ENCODE peak calls at places on chromosomes 6 and 20, in six cellular contexts. H, X, L, G, P and D are unnamed samples.

GRCh38 chr20:43915209-43916072 is 789 bp downstream of the TOX2 start:
- DNase-seq in X (no peak), L (no peak), P (peak), H (no peak), G (peak), D (no peak)

GRCh38 chr6:46901747-46902362 is 19.9 kb downstream of the ADGRF5 start:
- DNase-seq in X (no peak), L (no peak), H (no peak), P (no peak), G (no peak), D (peak)

GRCh38 chr20:53226788-53227187 is 254.6 kb downstream of the TSHZ2 start:
- DNase-seq in X (no peak), G (no peak), P (no peak), L (no peak), H (no peak), D (no peak)

GRCh38 chr6:32082951-32083350 is 26.2 kb downstream of the TNXB start:
- DNase-seq in G (no peak), P (peak), H (peak), X (no peak), L (no peak), D (no peak)

GRCh38 chr6:10404799-10405524 is 9.9 kb downstream of the TFAP2A start:
- DNase-seq in H (no peak), L (no peak), G (no peak), P (no peak), X (no peak), D (no peak)

GRCh38 chr6:36697481-36697903 is at the start of gene RAB44:
- DNase-seq in H (no peak), L (no peak), G (no peak), P (no peak), X (no peak), D (no peak)

GRCh38 chr6:126919947-126920346 is 198.5 kb upstream of the RSPO3 start:
- DNase-seq in G (peak), H (no peak), L (no peak), X (no peak), P (no peak), D (no peak)

GRCh38 chr6:140921366-140922226 is 1211.1 kb upstream of the GJE1 start:
- DNase-seq in G (peak), H (peak), L (no peak), P (no peak), X (no peak), D (no peak)

GRCh38 chr20:24289737-24290481 is 179.5 kb upstream of the SYNDIG1 start:
- DNase-seq in G (no peak), H (no peak), L (no peak), X (no peak), P (no peak), D (no peak)

GRCh38 chr6:128725271-128726233 is 157.4 kb upstream of the LAMA2 start:
- DNase-seq in H (no peak), X (no peak), P (no peak), L (no peak), G (peak), D (peak)

GRCh38 chr20:3238616-3239025 is 369 bp downstream of the SLC4A11 start:
- DNase-seq in H (no peak), X (peak), P (peak), L (no peak), G (no peak), D (peak)

GRCh38 chr6:106411643-106412200 is 51.2 kb downstream of the CRYBG1 start:
- DNase-seq in P (no peak), H (peak), L (no peak), X (no peak), G (no peak), D (no peak)

GRCh38 chr6:145587342-145587741 is 148.0 kb downstream of the EPM2A start:
- DNase-seq in H (no peak), X (no peak), P (no peak), L (no peak), G (no peak), D (no peak)

GRCh38 chr6:113782641-113783040 is 74.5 kb upstream of the MARCKS start:
- DNase-seq in P (no peak), H (no peak), X (no peak), G (no peak), L (no peak), D (no peak)

GRCh38 chr6:82129814-82130213 is 117.7 kb downstream of the IBTK start:
- DNase-seq in L (no peak), H (no peak), G (no peak), P (no peak), X (no peak), D (no peak)

GRCh38 chr6:106551155-106551554 is 78.1 kb downstream of the RTN4IP1 start:
- DNase-seq in G (no peak), H (no peak), L (no peak), P (no peak), X (no peak), D (no peak)

GRCh38 chr6:150184850-150185480 is 42.1 kb downstream of the PPP1R14C start:
- DNase-seq in H (no peak), P (no peak), X (no peak), L (no peak), G (no peak), D (no peak)

GRCh38 chr6:157219201-157220200 is 103.8 kb downstream of the TMEM242 start:
- DNase-seq in P (no peak), X (no peak), L (no peak), H (no peak), G (peak), D (no peak)

GRCh38 chr20:54643761-54644160 is 168.4 kb downstream of the DOK5 start:
- DNase-seq in G (peak), L (no peak), P (no peak), X (no peak), H (no peak), D (no peak)

GRCh38 chr6:144855812-144856531 is 570.8 kb downstream of the UTRN start:
- DNase-seq in X (no peak), H (no peak), L (no peak), P (no peak), G (no peak), D (no peak)

GRCh38 chr6:69179681-69180080 is 544.6 kb downstream of the ADGRB3 start:
- DNase-seq in X (no peak), G (no peak), H (no peak), P (no peak), L (no peak), D (no peak)

GRCh38 chr20:4896971-4897497 is 104.3 kb downstream of the SLC23A2 start:
- DNase-seq in P (no peak), X (no peak), H (no peak), G (no peak), L (no peak), D (no peak)

GRCh38 chr6:3526962-3527796 is 70.3 kb upstream of the SLC22A23 start:
- DNase-seq in H (no peak), G (peak), P (no peak), X (no peak), L (peak), D (no peak)

GRCh38 chr20:62314339-62314638 is 11.5 kb downstream of the ADRM1 start:
- DNase-seq in G (no peak), X (no peak), P (no peak), H (no peak), L (no peak), D (no peak)

GRCh38 chr6:119979862-119980261 is 630.3 kb upstream of the MAN1A1 start:
- DNase-seq in X (no peak), L (no peak), H (no peak), P (no peak), G (peak), D (no peak)

GRCh38 chr6:49416195-49416594 is 46.9 kb downstream of the MMUT start:
- DNase-seq in G (no peak), X (no peak), H (no peak), P (no peak), L (no peak), D (no peak)

GRCh38 chr6:13412211-13412610 is 75.2 kb downstream of the GFOD1 start:
- DNase-seq in H (no peak), L (no peak), X (no peak), P (no peak), G (no peak), D (no peak)

GRCh38 chr6:1054653-1055014 is 257.3 kb upstream of the FOXQ1 start:
- DNase-seq in P (no peak), X (no peak), G (no peak), H (no peak), L (no peak), D (no peak)

GRCh38 chr6:1053587-1053986 is 258.3 kb upstream of the FOXQ1 start:
- DNase-seq in X (no peak), G (no peak), P (no peak), L (no peak), H (no peak), D (no peak)

GRCh38 chr6:1057490-1058135 is 254.3 kb upstream of the FOXQ1 start:
- DNase-seq in P (no peak), H (no peak), X (no peak), L (no peak), G (no peak), D (no peak)

GRCh38 chr6:1052262-1052661 is 259.6 kb upstream of the FOXQ1 start:
- DNase-seq in P (no peak), L (no peak), H (no peak), X (no peak), G (no peak), D (no peak)

GRCh38 chr6:1055015-1055921 is 256.6 kb upstream of the FOXQ1 start:
- DNase-seq in G (no peak), H (no peak), P (no peak), L (no peak), X (no peak), D (no peak)
- TF ChIP-seq POLR2A in G (no peak), H (no peak), P (no peak), L (no peak), X (no peak), D (no peak)

GRCh38 chr6:110902091-110902490 is 27.5 kb downstream of the AMD1 start:
- DNase-seq in L (no peak), P (no peak), X (no peak), G (no peak), H (no peak), D (no peak)
- TF ChIP-seq POLR2A in L (no peak), P (no peak), X (no peak), G (no peak), H (no peak), D (no peak)

GRCh38 chr20:25695532-25696383 is 895 bp downstream of the ZNF337 start:
- DNase-seq in H (no peak), P (no peak), X (no peak), G (no peak), L (no peak), D (no peak)

GRCh38 chr20:25697132-25697446 is 436 bp upstream of the ZNF337 start:
- DNase-seq in P (no peak), L (no peak), H (no peak), X (no peak), G (no peak), D (no peak)

GRCh38 chr20:25692499-25692898 is 4.2 kb downstream of the ZNF337 start:
- DNase-seq in H (no peak), L (no peak), G (no peak), X (no peak), P (no peak), D (no peak)

GRCh38 chr20:25699914-25700313 is 3.3 kb upstream of the ZNF337 start:
- DNase-seq in G (no peak), H (no peak), X (no peak), P (no peak), L (no peak), D (no peak)

DNA sequence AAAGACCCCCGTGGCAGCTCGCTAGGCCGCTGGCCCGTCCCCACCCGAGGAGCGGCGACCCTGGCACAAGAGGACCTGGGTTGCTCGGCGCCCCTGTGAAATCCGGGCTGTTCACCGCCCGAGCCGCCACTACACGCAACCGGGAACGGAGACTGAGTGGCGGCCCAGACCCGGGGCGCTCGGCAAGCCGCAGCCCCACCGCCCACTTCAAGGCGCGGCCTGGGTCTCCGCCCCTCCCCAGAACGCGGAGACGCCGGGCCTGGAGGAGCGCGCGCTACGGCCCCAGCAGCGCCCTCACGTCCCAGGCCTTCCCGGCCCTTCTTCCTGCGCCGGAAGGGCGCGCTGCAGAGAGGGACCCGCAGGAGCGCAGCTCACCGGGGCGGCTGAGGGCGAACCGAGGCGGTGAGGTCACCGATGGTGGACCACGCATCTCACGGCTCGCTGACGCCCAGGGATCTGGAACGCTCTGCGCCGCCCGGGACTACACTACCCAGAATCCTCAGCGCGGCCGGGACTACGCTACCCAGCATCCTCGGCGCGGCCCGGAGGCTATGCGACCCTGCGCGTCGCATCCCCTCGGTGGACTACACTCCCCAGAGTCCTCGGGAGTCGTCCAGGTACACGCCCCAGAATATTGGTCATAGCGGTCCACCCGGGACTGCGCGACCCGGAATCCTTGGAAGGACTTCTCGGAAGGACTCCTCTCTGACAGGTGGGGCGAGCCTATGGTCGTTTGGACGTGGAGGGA is at the start of gene ZNF337:
- DNase-seq in L (peak), P (peak), H (peak), X (peak), G (peak), D (peak)
- TF ChIP-seq POLR2A in L (no peak), P (peak), H (peak), X (no peak), G (peak), D (peak)

DNA sequence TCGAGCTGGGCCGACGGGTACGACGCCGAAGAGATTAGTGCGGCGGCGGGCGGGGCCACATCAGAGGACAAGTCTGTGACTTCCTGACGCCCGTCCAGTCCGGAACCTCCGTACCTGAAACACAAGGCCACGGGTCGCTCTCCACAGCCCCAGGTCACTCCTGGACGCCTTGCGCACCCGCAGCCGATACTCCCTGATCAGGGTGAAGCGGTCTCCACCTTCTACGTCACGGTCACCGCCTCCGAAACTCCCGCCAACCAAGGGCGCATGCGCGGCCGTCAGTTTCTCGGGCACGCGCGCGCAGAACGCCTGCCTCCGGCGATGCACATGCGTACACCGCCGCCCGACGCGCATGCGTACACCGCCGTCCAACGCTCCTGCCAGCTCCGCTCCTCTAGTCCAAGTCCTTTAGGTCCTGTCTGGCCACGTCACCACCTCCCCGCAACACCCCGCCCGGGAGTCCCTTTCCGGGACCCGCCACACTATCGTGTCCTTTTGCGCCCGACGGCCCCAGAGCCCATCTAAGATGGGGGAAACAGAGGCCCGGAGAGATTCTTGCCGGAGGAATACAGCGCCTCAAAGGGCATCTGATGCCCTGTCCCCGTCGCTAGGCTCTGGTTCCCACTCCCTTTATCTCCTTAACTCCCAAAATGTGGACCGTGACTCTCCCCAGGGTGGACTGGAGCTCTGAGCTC is at the start of gene DSN1:
- DNase-seq in H (peak), G (peak), X (peak), L (peak), P (peak), D (peak)
- TF ChIP-seq POLR2A in H (peak), G (peak), X (no peak), L (peak), P (peak), D (peak)

GRCh38 chr6:100300221-100300736 is 164.4 kb downstream of the SIM1 start:
- DNase-seq in L (no peak), P (no peak), H (no peak), G (peak), X (no peak), D (no peak)
- TF ChIP-seq POLR2A in L (no peak), P (no peak), H (no peak), G (no peak), X (no peak), D (no peak)

GRCh38 chr6:35302604-35303218 is 5.1 kb downstream of the DEF6 start:
- DNase-seq in H (no peak), X (peak), P (no peak), L (no peak), G (peak), D (no peak)

GRCh38 chr6:35305117-35305516 is 7.5 kb downstream of the DEF6 start:
- DNase-seq in H (no peak), X (no peak), P (no peak), G (no peak), L (no peak), D (no peak)

GRCh38 chr6:35300848-35301247 is 3.2 kb downstream of the DEF6 start:
- DNase-seq in X (no peak), G (no peak), H (no peak), P (no peak), L (no peak), D (no peak)

GRCh38 chr6:35299674-35300073 is 2.1 kb downstream of the DEF6 start:
- DNase-seq in G (no peak), H (no peak), P (no peak), L (no peak), X (no peak), D (no peak)

DNA sequence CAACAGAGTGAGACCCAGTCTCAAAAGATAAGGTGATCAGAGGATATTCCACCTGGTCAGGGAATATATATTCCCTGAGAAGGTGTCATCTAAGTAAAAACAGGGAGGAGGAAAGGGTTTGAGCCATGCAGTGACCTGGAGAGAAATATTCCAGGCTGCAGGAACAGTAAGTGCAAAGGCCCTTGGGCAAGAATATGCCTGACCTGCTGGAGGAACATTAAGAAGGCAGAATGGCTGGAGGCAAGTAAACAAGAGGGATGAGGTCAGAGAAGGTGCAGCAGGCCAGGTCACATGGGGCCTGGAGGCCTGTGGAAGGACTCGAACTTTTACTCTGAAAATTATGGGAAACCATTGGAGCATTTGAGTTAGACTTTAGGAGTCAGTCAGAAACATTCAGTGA is 6.7 kb downstream of the DEF6 start:
- DNase-seq in P (no peak), H (no peak), L (no peak), G (no peak), X (no peak), D (no peak)
- TF ChIP-seq POLR2A in P (no peak), H (no peak), L (no peak), G (no peak), X (no peak), D (no peak)